ENCODE peak calls at places on chromosome 14, in nine cellular contexts. One of them, this sample, is unnamed.

GRCh38 chr14:100476012-100476822 is 111.0 kb downstream of the BEGAIN start:
- DNase-seq in HFF-Myc: peak
- DNase-seq in tibial nerve: no peak
- DNase-seq in ovary: no peak
- DNase-seq in gastrocnemius medialis: peak
- DNase-seq in foreskin fibroblast: peak
- DNase-seq in MM.1S: no peak
- DNase-seq in effector memory CD4-positive, alpha-beta T cell: no peak
- DNase-seq in left ventricle myocardium inferior: no peak
- DNase-seq in this sample: peak

GRCh38 chr14:103317251-103317650 is 16.8 kb upstream of the EIF5 start:
- DNase-seq in HFF-Myc: no peak
- DNase-seq in tibial nerve: no peak
- DNase-seq in ovary: no peak
- DNase-seq in gastrocnemius medialis: no peak
- DNase-seq in foreskin fibroblast: no peak
- DNase-seq in MM.1S: no peak
- DNase-seq in effector memory CD4-positive, alpha-beta T cell: no peak
- DNase-seq in left ventricle myocardium inferior: no peak
- DNase-seq in this sample: no peak

GRCh38 chr14:78367355-78367754 is 197.2 kb downstream of the NRXN3 start:
- DNase-seq in HFF-Myc: no peak
- DNase-seq in tibial nerve: no peak
- DNase-seq in ovary: no peak
- DNase-seq in gastrocnemius medialis: no peak
- DNase-seq in foreskin fibroblast: no peak
- DNase-seq in MM.1S: no peak
- DNase-seq in effector memory CD4-positive, alpha-beta T cell: no peak
- DNase-seq in left ventricle myocardium inferior: no peak
- DNase-seq in this sample: no peak

GRCh38 chr14:69938751-69939150 is 59.5 kb downstream of the SMOC1 start:
- DNase-seq in HFF-Myc: no peak
- DNase-seq in tibial nerve: no peak
- DNase-seq in ovary: no peak
- DNase-seq in gastrocnemius medialis: no peak
- DNase-seq in foreskin fibroblast: no peak
- DNase-seq in MM.1S: no peak
- DNase-seq in effector memory CD4-positive, alpha-beta T cell: no peak
- DNase-seq in left ventricle myocardium inferior: no peak
- DNase-seq in this sample: no peak

GRCh38 chr14:37246427-37246829 is 48.7 kb downstream of the MIPOL1 start:
- DNase-seq in HFF-Myc: peak
- DNase-seq in tibial nerve: no peak
- DNase-seq in ovary: no peak
- DNase-seq in gastrocnemius medialis: no peak
- DNase-seq in foreskin fibroblast: peak
- DNase-seq in MM.1S: peak
- DNase-seq in effector memory CD4-positive, alpha-beta T cell: no peak
- DNase-seq in left ventricle myocardium inferior: no peak
- DNase-seq in this sample: peak

GRCh38 chr14:67240168-67240932 is 885 bp upstream of the PALS1 start:
- DNase-seq in HFF-Myc: no peak
- DNase-seq in tibial nerve: no peak
- DNase-seq in ovary: peak
- DNase-seq in gastrocnemius medialis: peak
- DNase-seq in foreskin fibroblast: peak
- DNase-seq in MM.1S: peak
- DNase-seq in effector memory CD4-positive, alpha-beta T cell: peak
- DNase-seq in left ventricle myocardium inferior: peak
- DNase-seq in this sample: no peak

GRCh38 chr14:79659995-79660975 is 551.0 kb downstream of the DIO2 start:
- DNase-seq in HFF-Myc: no peak
- DNase-seq in tibial nerve: no peak
- DNase-seq in ovary: no peak
- DNase-seq in gastrocnemius medialis: no peak
- DNase-seq in foreskin fibroblast: no peak
- DNase-seq in MM.1S: no peak
- DNase-seq in effector memory CD4-positive, alpha-beta T cell: no peak
- DNase-seq in left ventricle myocardium inferior: no peak
- DNase-seq in this sample: no peak

GRCh38 chr14:97426776-97427175 is 629.6 kb downstream of the VRK1 start:
- DNase-seq in HFF-Myc: no peak
- DNase-seq in tibial nerve: no peak
- DNase-seq in ovary: no peak
- DNase-seq in gastrocnemius medialis: no peak
- DNase-seq in foreskin fibroblast: no peak
- DNase-seq in MM.1S: no peak
- DNase-seq in effector memory CD4-positive, alpha-beta T cell: no peak
- DNase-seq in left ventricle myocardium inferior: no peak
- DNase-seq in this sample: no peak

GRCh38 chr14:101019541-101019940 is 116.0 kb upstream of the RTL1 start:
- DNase-seq in HFF-Myc: no peak
- DNase-seq in tibial nerve: no peak
- DNase-seq in ovary: peak
- DNase-seq in gastrocnemius medialis: no peak
- DNase-seq in foreskin fibroblast: no peak
- DNase-seq in MM.1S: no peak
- DNase-seq in effector memory CD4-positive, alpha-beta T cell: no peak
- DNase-seq in left ventricle myocardium inferior: no peak
- DNase-seq in this sample: no peak

GRCh38 chr14:93206793-93207467 is at the start of the genes GON7 and UBR7:
- DNase-seq in HFF-Myc: peak
- DNase-seq in tibial nerve: peak
- DNase-seq in ovary: peak
- DNase-seq in gastrocnemius medialis: peak
- DNase-seq in foreskin fibroblast: peak
- DNase-seq in MM.1S: peak
- DNase-seq in effector memory CD4-positive, alpha-beta T cell: peak
- DNase-seq in left ventricle myocardium inferior: peak
- DNase-seq in this sample: peak

GRCh38 chr14:86003998-86004397 is 474.1 kb downstream of the FLRT2 start:
- DNase-seq in HFF-Myc: no peak
- DNase-seq in tibial nerve: no peak
- DNase-seq in ovary: no peak
- DNase-seq in gastrocnemius medialis: no peak
- DNase-seq in foreskin fibroblast: peak
- DNase-seq in MM.1S: no peak
- DNase-seq in effector memory CD4-positive, alpha-beta T cell: no peak
- DNase-seq in left ventricle myocardium inferior: no peak
- DNase-seq in this sample: no peak

GRCh38 chr14:80974338-80975078 is 19.1 kb downstream of the TSHR start:
- DNase-seq in HFF-Myc: no peak
- DNase-seq in tibial nerve: no peak
- DNase-seq in ovary: no peak
- DNase-seq in gastrocnemius medialis: no peak
- DNase-seq in foreskin fibroblast: peak
- DNase-seq in MM.1S: no peak
- DNase-seq in effector memory CD4-positive, alpha-beta T cell: no peak
- DNase-seq in left ventricle myocardium inferior: no peak
- DNase-seq in this sample: peak

GRCh38 chr14:52124791-52125661 is 56.2 kb upstream of the NID2 start:
- DNase-seq in HFF-Myc: peak
- DNase-seq in tibial nerve: no peak
- DNase-seq in ovary: no peak
- DNase-seq in gastrocnemius medialis: no peak
- DNase-seq in foreskin fibroblast: peak
- DNase-seq in MM.1S: no peak
- DNase-seq in effector memory CD4-positive, alpha-beta T cell: no peak
- DNase-seq in left ventricle myocardium inferior: no peak
- DNase-seq in this sample: no peak

GRCh38 chr14:64645220-64645891 is 58.9 kb upstream of the PLEKHG3 start:
- DNase-seq in HFF-Myc: peak
- DNase-seq in tibial nerve: no peak
- DNase-seq in ovary: peak
- DNase-seq in gastrocnemius medialis: no peak
- DNase-seq in foreskin fibroblast: peak
- DNase-seq in MM.1S: no peak
- DNase-seq in effector memory CD4-positive, alpha-beta T cell: no peak
- DNase-seq in left ventricle myocardium inferior: no peak
- DNase-seq in this sample: peak

GRCh38 chr14:69921052-69921451 is 41.8 kb downstream of the SMOC1 start:
- DNase-seq in HFF-Myc: no peak
- DNase-seq in tibial nerve: no peak
- DNase-seq in ovary: no peak
- DNase-seq in gastrocnemius medialis: no peak
- DNase-seq in foreskin fibroblast: peak
- DNase-seq in MM.1S: no peak
- DNase-seq in effector memory CD4-positive, alpha-beta T cell: no peak
- DNase-seq in left ventricle myocardium inferior: no peak
- DNase-seq in this sample: peak

GRCh38 chr14:101458536-101459391 is 102.5 kb upstream of the DIO3 start:
- DNase-seq in HFF-Myc: no peak
- DNase-seq in tibial nerve: no peak
- DNase-seq in ovary: no peak
- DNase-seq in gastrocnemius medialis: no peak
- DNase-seq in foreskin fibroblast: no peak
- DNase-seq in MM.1S: no peak
- DNase-seq in effector memory CD4-positive, alpha-beta T cell: no peak
- DNase-seq in left ventricle myocardium inferior: no peak
- DNase-seq in this sample: no peak

GRCh38 chr14:48398675-48399282 is 723.4 kb upstream of the MDGA2 start:
- DNase-seq in HFF-Myc: peak
- DNase-seq in tibial nerve: no peak
- DNase-seq in ovary: no peak
- DNase-seq in gastrocnemius medialis: no peak
- DNase-seq in foreskin fibroblast: peak
- DNase-seq in MM.1S: peak
- DNase-seq in effector memory CD4-positive, alpha-beta T cell: no peak
- DNase-seq in left ventricle myocardium inferior: no peak
- DNase-seq in this sample: peak

GRCh38 chr14:63343878-63344277 is 25.1 kb upstream of the GPHB5 start:
- DNase-seq in HFF-Myc: peak
- DNase-seq in tibial nerve: no peak
- DNase-seq in ovary: no peak
- DNase-seq in gastrocnemius medialis: no peak
- DNase-seq in foreskin fibroblast: peak
- DNase-seq in MM.1S: no peak
- DNase-seq in effector memory CD4-positive, alpha-beta T cell: no peak
- DNase-seq in left ventricle myocardium inferior: no peak
- DNase-seq in this sample: no peak

GRCh38 chr14:63342381-63342780 is 23.6 kb upstream of the GPHB5 start:
- DNase-seq in HFF-Myc: no peak
- DNase-seq in tibial nerve: no peak
- DNase-seq in ovary: no peak
- DNase-seq in gastrocnemius medialis: no peak
- DNase-seq in foreskin fibroblast: peak
- DNase-seq in MM.1S: no peak
- DNase-seq in effector memory CD4-positive, alpha-beta T cell: no peak
- DNase-seq in left ventricle myocardium inferior: no peak
- DNase-seq in this sample: no peak

GRCh38 chr14:63344336-63344735 is 25.6 kb upstream of the GPHB5 start:
- DNase-seq in HFF-Myc: no peak
- DNase-seq in tibial nerve: no peak
- DNase-seq in ovary: no peak
- DNase-seq in gastrocnemius medialis: no peak
- DNase-seq in foreskin fibroblast: no peak
- DNase-seq in MM.1S: no peak
- DNase-seq in effector memory CD4-positive, alpha-beta T cell: no peak
- DNase-seq in left ventricle myocardium inferior: no peak
- DNase-seq in this sample: no peak

GRCh38 chr14:63345826-63346225 is 27.1 kb upstream of the GPHB5 start:
- DNase-seq in HFF-Myc: no peak
- DNase-seq in tibial nerve: no peak
- DNase-seq in ovary: no peak
- DNase-seq in gastrocnemius medialis: no peak
- DNase-seq in foreskin fibroblast: no peak
- DNase-seq in MM.1S: no peak
- DNase-seq in effector memory CD4-positive, alpha-beta T cell: no peak
- DNase-seq in left ventricle myocardium inferior: no peak
- DNase-seq in this sample: no peak
- H3K4me3 ChIP-seq in HFF-Myc: no peak
- H3K4me3 ChIP-seq in tibial nerve: no peak
- H3K4me3 ChIP-seq in ovary: no peak
- H3K4me3 ChIP-seq in gastrocnemius medialis: no peak
- H3K4me3 ChIP-seq in foreskin fibroblast: no peak
- H3K4me3 ChIP-seq in MM.1S: no peak
- H3K4me3 ChIP-seq in effector memory CD4-positive, alpha-beta T cell: no peak
- H3K4me3 ChIP-seq in left ventricle myocardium inferior: no peak
- H3K4me3 ChIP-seq in this sample: no peak

DNA sequence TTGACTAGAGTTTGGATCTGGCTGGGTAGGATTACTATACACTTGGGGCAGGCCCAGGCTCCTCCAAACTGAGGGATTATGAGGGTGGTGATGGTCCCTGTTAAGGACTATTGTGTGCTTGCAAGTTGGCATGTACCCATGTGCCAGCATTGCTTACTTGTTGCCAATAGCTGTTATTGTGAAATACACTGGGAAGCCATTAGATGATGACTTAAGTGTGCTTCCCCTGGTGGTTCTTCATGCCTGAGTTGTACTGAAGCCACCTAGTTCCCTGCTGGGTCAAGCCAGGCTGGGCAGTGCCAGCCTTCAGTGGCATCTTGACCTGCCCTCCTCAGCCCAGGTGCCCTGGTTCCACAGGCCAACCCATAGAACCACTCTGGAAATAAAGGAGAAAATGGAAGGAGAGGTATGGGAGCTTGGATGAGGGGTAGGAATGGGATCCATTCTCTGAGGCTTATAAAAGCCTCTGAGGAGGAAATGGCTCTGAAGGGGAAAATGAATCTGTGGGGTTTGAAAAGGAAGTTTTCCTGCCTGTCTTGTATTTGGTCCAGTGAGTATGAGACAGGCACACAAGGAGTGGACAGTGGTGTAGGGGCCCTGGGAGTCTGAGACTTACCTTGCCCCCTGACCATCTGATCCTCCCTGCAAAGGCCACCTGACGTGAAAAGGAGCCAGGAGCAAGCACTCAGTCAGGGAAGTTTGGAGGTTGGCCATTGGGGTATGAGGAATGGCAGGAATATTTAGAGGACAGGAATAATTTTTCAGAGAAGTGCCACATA is 724 bp downstream of the LTB4R start:
- DNase-seq in HFF-Myc: no peak
- DNase-seq in tibial nerve: no peak
- DNase-seq in ovary: no peak
- DNase-seq in gastrocnemius medialis: no peak
- DNase-seq in foreskin fibroblast: peak
- DNase-seq in MM.1S: no peak
- DNase-seq in effector memory CD4-positive, alpha-beta T cell: no peak
- DNase-seq in left ventricle myocardium inferior: no peak
- DNase-seq in this sample: no peak
- H3K4me3 ChIP-seq in HFF-Myc: no peak
- H3K4me3 ChIP-seq in tibial nerve: peak
- H3K4me3 ChIP-seq in ovary: peak
- H3K4me3 ChIP-seq in gastrocnemius medialis: peak
- H3K4me3 ChIP-seq in foreskin fibroblast: no peak
- H3K4me3 ChIP-seq in MM.1S: peak
- H3K4me3 ChIP-seq in effector memory CD4-positive, alpha-beta T cell: peak
- H3K4me3 ChIP-seq in left ventricle myocardium inferior: peak
- H3K4me3 ChIP-seq in this sample: no peak

GRCh38 chr14:105482486-105483110 is 4.1 kb upstream of the CRIP1 start:
- DNase-seq in HFF-Myc: no peak
- DNase-seq in tibial nerve: no peak
- DNase-seq in ovary: no peak
- DNase-seq in gastrocnemius medialis: no peak
- DNase-seq in foreskin fibroblast: no peak
- DNase-seq in MM.1S: no peak
- DNase-seq in effector memory CD4-positive, alpha-beta T cell: no peak
- DNase-seq in left ventricle myocardium inferior: no peak
- DNase-seq in this sample: no peak
- H3K4me3 ChIP-seq in HFF-Myc: no peak
- H3K4me3 ChIP-seq in tibial nerve: no peak
- H3K4me3 ChIP-seq in ovary: no peak
- H3K4me3 ChIP-seq in gastrocnemius medialis: no peak
- H3K4me3 ChIP-seq in foreskin fibroblast: no peak
- H3K4me3 ChIP-seq in MM.1S: no peak
- H3K4me3 ChIP-seq in effector memory CD4-positive, alpha-beta T cell: no peak
- H3K4me3 ChIP-seq in left ventricle myocardium inferior: peak
- H3K4me3 ChIP-seq in this sample: no peak

GRCh38 chr14:73741386-73741875 is 27.2 kb upstream of the PNMA1 start:
- DNase-seq in HFF-Myc: no peak
- DNase-seq in tibial nerve: no peak
- DNase-seq in ovary: peak
- DNase-seq in gastrocnemius medialis: peak
- DNase-seq in foreskin fibroblast: peak
- DNase-seq in MM.1S: no peak
- DNase-seq in effector memory CD4-positive, alpha-beta T cell: peak
- DNase-seq in left ventricle myocardium inferior: peak
- DNase-seq in this sample: no peak
- H3K4me3 ChIP-seq in HFF-Myc: peak
- H3K4me3 ChIP-seq in tibial nerve: peak
- H3K4me3 ChIP-seq in ovary: peak
- H3K4me3 ChIP-seq in gastrocnemius medialis: peak
- H3K4me3 ChIP-seq in foreskin fibroblast: peak
- H3K4me3 ChIP-seq in MM.1S: no peak
- H3K4me3 ChIP-seq in effector memory CD4-positive, alpha-beta T cell: peak
- H3K4me3 ChIP-seq in left ventricle myocardium inferior: peak
- H3K4me3 ChIP-seq in this sample: peak